ENCODE peak calls at places on chromosomes 4 and X, in ten cellular contexts. V is AG04450, K is astrocyte of the cerebellum, J is right cardiac atrium, B is GM12865, F is A549, G is mammary epithelial cell, A is heart left ventricle, Z is neuronal stem cell, Q is LNCaP clone FGC. R is an unnamed sample.

GRCh38 chr4:61200195-61200990 is at the start of gene ADGRL3:
- DNase-seq in K (no peak), J (peak; percentile 52), G (peak; percentile 56), Z (peak; percentile 83), B (no peak), V (no peak), Q (no peak), F (no peak), A (peak; percentile 46), R (no peak)

GRCh38 chr4:186695392-186695791 is 28.3 kb downstream of the FAT1 start:
- DNase-seq in Q (no peak), G (no peak), V (no peak), Z (no peak), F (no peak), B (no peak), J (no peak), K (no peak), A (no peak), R (no peak)

GRCh38 chrX:120111611-120112010 is 4.1 kb downstream of the RHOXF1 start:
- DNase-seq in A (no peak), K (no peak), Z (no peak), G (no peak), B (no peak), F (no peak), J (no peak), Q (no peak), V (no peak), R (no peak)

GRCh38 chr4:38531126-38531737 is 132.8 kb upstream of the KLF3 start:
- DNase-seq in Q (no peak), B (peak; percentile 28), V (peak; percentile 4), A (no peak), F (no peak), Z (no peak), K (peak; percentile 4), J (no peak), G (no peak), R (no peak)

GRCh38 chr4:168221298-168221697 is 97.3 kb downstream of the DDX60 start:
- DNase-seq in A (no peak), B (no peak), G (peak; percentile 64), V (peak; percentile 48), K (peak; percentile 55), J (no peak), Q (peak; percentile 64), F (no peak), Z (no peak), R (no peak)

GRCh38 chr4:165234766-165235165 is 27.4 kb downstream of the KLHL2 start:
- DNase-seq in Z (no peak), F (no peak), K (no peak), B (no peak), G (no peak), V (no peak), Q (no peak), J (no peak), A (no peak), R (no peak)

GRCh38 chr4:72418458-72418857 is 150.6 kb downstream of the ADAMTS3 start:
- DNase-seq in K (peak; percentile 53), Q (peak; percentile 22), A (peak; percentile 41), Z (no peak), B (no peak), G (peak; percentile 33), F (no peak), J (peak; percentile 82), V (peak; percentile 7), R (no peak)

GRCh38 chrX:149282909-149283308 is 222.2 kb downstream of the IDS start:
- DNase-seq in A (no peak), Z (no peak), J (no peak), K (no peak), G (no peak), B (no peak), V (no peak), Q (no peak), F (no peak), R (no peak)

GRCh38 chr4:144754562-144755410 is 108.8 kb downstream of the HHIP start:
- DNase-seq in A (no peak), J (no peak), Q (no peak), B (no peak), Z (no peak), K (peak; percentile 28), F (peak; percentile 12), G (peak; percentile 43), V (no peak), R (no peak)

GRCh38 chrX:40035726-40036125 is 62.0 kb downstream of the BCOR start:
- DNase-seq in Q (no peak), Z (no peak), A (no peak), G (no peak), F (no peak), K (no peak), J (no peak), B (no peak), V (no peak), R (no peak)

GRCh38 chrX:40041915-40042314 is 55.8 kb downstream of the BCOR start:
- DNase-seq in Z (no peak), F (no peak), B (no peak), A (no peak), J (no peak), Q (no peak), K (no peak), G (no peak), V (no peak), R (no peak)

GRCh38 chrX:40037367-40037766 is 60.4 kb downstream of the BCOR start:
- DNase-seq in K (no peak), B (no peak), A (no peak), G (no peak), F (no peak), V (no peak), J (no peak), Q (no peak), Z (no peak), R (no peak)

GRCh38 chrX:40039887-40040286 is 57.9 kb downstream of the BCOR start:
- DNase-seq in Q (no peak), J (no peak), G (no peak), F (no peak), B (no peak), Z (no peak), K (no peak), V (no peak), A (no peak), R (no peak)

DNA sequence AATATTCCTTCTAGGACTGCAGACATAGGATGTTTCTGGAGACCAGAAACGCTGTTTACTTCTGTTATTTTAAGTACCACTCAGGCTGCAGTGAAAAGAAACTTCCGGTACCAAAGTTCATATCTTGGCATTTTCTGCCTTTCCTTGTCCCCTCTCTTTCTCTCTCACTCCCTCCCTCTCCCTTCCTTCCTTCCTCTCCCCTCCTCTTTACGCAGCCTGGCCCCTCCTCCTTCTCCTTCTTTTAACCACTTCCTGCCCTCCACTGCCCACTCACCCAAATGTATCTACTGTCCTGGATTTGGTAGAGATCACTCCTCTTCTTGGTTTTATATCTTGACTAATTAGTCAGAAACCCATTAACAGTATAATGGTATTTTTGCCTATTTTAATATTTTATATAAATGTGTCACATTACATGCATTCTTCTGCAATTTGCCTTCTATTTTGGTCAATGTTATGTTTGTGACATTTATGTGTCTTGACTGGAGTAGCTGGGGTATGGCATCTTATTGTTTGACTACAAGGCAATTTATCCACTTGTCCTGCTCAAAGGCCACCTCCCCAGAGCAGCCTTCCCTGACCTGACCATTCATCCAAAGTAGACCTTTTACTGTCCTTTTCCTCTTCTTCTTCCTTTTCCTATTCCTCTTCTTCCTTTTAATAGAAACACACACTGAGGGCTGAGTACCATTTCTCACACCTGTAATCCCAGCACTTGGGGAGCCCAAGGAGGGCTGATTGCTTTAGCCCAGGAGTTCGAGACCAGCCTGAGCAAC is 56.9 kb downstream of the BCOR start:
- DNase-seq in G (no peak), Q (no peak), B (no peak), F (no peak), V (no peak), Z (no peak), K (no peak), J (no peak), A (no peak), R (no peak)
- H3K4me3 ChIP-seq in G (no peak overlapping the region), Q (no peak overlapping the region), B (no peak overlapping the region), F (no peak overlapping the region), V (no peak overlapping the region), Z (no peak overlapping the region), K (no peak overlapping the region), J (no peak overlapping the region), A (no peak overlapping the region), R (no peak overlapping the region)

GRCh38 chr4:156545003-156545785 is 426.4 kb downstream of the PDGFC start:
- DNase-seq in A (no peak), G (no peak), K (no peak), B (no peak), F (no peak), J (no peak), V (no peak), Q (no peak), Z (no peak), R (no peak)

GRCh38 chr4:156547439-156547838 is 424.2 kb downstream of the PDGFC start:
- DNase-seq in V (peak; percentile 73), A (no peak), G (peak; percentile 73), B (no peak), K (peak; percentile 91), F (peak; percentile 18), Q (no peak), Z (no peak), J (no peak), R (peak; percentile 84)

GRCh38 chr4:156553659-156554058 is 417.9 kb downstream of the PDGFC start:
- DNase-seq in A (no peak), J (no peak), Q (no peak), F (no peak), B (no peak), G (no peak), K (no peak), Z (no peak), V (no peak), R (no peak)

DNA sequence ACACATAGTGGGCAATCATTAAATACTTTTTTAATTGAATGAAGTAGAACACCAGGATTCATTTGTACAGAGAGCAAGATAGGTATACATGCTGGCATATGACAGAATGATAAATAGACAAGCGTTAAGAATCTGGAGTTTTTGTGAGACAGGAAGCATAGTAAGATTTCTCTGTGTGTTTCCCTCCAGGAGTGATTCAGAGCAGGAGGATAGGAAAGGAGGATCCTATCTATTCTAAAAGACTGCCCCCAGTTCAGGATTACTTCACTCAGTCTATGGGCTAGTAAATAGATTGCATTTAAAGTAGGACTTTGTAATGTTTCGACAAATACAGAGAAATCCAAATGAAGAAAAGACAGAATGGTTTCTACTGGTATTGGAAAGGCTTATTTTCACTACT is 423.7 kb downstream of the PDGFC start:
- DNase-seq in J (no peak), G (peak; percentile 10), B (no peak), Z (no peak), A (no peak), F (no peak), Q (no peak), K (no peak), V (no peak), R (no peak)
- H3K4me3 ChIP-seq in J (no peak overlapping the region), G (no peak overlapping the region), B (no peak overlapping the region), Z (no peak overlapping the region), A (no peak overlapping the region), F (no peak overlapping the region), Q (no peak overlapping the region), K (no peak overlapping the region), V (no peak overlapping the region), R (no peak overlapping the region)

GRCh38 chr4:48031802-48032525 is 15.4 kb downstream of the NIPAL1 start:
- DNase-seq in G (no peak), Q (no peak), V (no peak), F (no peak), J (no peak), Z (no peak), B (no peak), A (peak; percentile 43), K (peak; percentile 63), R (no peak)
- H3K4me3 ChIP-seq in G (no peak overlapping the region), Q (no peak overlapping the region), V (no peak overlapping the region), F (no peak overlapping the region), J (no peak overlapping the region), Z (no peak overlapping the region), B (no peak overlapping the region), A (no peak overlapping the region), K (no peak overlapping the region), R (no peak overlapping the region)

GRCh38 chrX:38409289-38409688 is 56.9 kb downstream of the OTC start:
- DNase-seq in F (no peak), V (no peak), J (no peak), Q (no peak), G (peak; percentile 48), B (no peak), A (no peak), K (no peak), Z (no peak), R (no peak)
- H3K4me3 ChIP-seq in F (no peak overlapping the region), V (no peak overlapping the region), J (no peak overlapping the region), Q (no peak overlapping the region), G (no peak overlapping the region), B (no peak overlapping the region), A (no peak overlapping the region), K (no peak overlapping the region), Z (no peak overlapping the region), R (no peak overlapping the region)

R was measured in AG04449.